ENCODE peak calls at places on chromosome 17, in five cellular contexts. B, C, W, S and H are unnamed samples.

GRCh38 chr17:42530952-42531454 is 5.0 kb upstream of the NAGLU start:
- DNase-seq in B (no peak), C (no peak), W (no peak), S (no peak), H (no peak)

GRCh38 chr17:15744885-15745284 is 12.8 kb downstream of the TBC1D26 start:
- DNase-seq in B (no peak), C (no peak), W (no peak), S (no peak), H (no peak)

GRCh38 chr17:14201087-14201486 is 35.6 kb downstream of the CDRT15 start:
- DNase-seq in B (no peak), C (no peak), W (peak), S (no peak), H (no peak)

GRCh38 chr17:12983986-12984932 is 33.6 kb downstream of the ELAC2 start:
- DNase-seq in B (no peak), C (peak), W (no peak), S (no peak), H (no peak)

GRCh38 chr17:40545660-40546059 is 19.6 kb downstream of the CCR7 start:
- DNase-seq in B (peak), C (no peak), W (no peak), S (peak), H (no peak)

GRCh38 chr17:39079836-39080235 is 71.6 kb downstream of the PLXDC1 start:
- DNase-seq in B (no peak), C (no peak), W (no peak), S (no peak), H (no peak)

GRCh38 chr17:78748730-78749317 is 33.2 kb downstream of the CYTH1 start:
- DNase-seq in B (peak), C (no peak), W (peak), S (peak), H (no peak)

GRCh38 chr17:3960764-3961163 is 3.5 kb downstream of the ATP2A3 start:
- DNase-seq in B (no peak), C (no peak), W (no peak), S (no peak), H (no peak)

GRCh38 chr17:6796017-6796886 is 20.2 kb downstream of the FBXO39 start:
- DNase-seq in B (no peak), C (no peak), W (no peak), S (no peak), H (no peak)

DNA sequence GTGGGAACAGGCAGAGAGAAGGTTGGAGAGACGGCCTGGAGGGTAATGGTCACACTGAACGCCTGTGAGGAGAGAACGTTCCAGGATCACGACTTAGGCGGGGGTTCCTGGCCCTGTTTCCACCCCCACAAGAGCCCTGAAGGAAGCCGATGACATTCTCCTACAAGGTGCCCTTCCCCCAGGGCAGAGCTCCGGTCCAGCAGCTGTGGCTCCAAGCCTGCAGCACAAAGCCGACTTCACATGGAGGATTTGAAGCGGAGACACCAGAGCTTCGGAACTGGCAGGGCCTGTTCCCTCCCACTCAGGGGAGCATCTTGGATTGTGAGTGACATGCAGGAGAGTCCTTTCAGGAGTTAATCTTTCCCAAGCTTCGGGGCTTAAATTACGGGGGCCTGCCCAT is 5.0 kb downstream of the FADS6 start:
- DNase-seq in B (no peak), C (no peak), W (no peak), S (no peak), H (no peak)
- H3K27ac ChIP-seq in B (no peak), C (no peak), W (no peak), S (no peak), H (no peak)

GRCh38 chr17:43564080-43564594 is 18.0 kb upstream of the ETV4 start:
- DNase-seq in B (no peak), C (no peak), W (no peak), S (no peak), H (no peak)

GRCh38 chr17:43572368-43572980 is 26.3 kb upstream of the ETV4 start:
- DNase-seq in B (no peak), C (no peak), W (no peak), S (no peak), H (no peak)

GRCh38 chr17:43563262-43564079 is 17.3 kb upstream of the ETV4 start:
- DNase-seq in B (no peak), C (no peak), W (no peak), S (no peak), H (no peak)

GRCh38 chr17:43570518-43570928 is 24.4 kb upstream of the ETV4 start:
- DNase-seq in B (no peak), C (peak), W (no peak), S (no peak), H (no peak)

DNA sequence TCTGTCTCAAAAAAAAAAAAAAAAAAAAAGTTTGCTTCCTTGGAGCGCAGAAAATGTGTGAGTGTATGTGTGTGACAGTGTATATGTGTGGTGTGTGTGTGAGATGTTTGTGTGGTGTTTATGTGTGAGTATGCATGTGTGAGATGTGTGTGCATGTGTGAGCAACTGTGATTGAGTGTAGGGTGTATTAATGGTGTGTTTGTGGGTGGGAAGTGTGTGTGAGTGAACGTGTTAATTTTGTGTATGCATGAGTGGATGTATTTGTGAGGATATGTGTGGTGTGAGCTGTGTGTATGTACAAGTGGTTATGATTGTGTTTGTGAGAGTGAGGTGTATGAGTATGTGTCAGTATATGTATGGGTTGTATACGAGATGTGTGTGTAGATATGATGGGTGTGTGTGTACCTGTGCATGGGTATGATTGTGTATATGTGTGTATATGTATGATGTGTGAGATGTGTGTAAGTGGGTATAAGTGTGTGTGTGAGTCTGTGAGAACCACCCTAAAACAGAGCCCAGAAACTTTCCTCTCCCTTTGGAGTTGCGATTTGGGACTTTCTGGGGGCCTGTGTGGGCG is 22.5 kb upstream of the ETV4 start:
- DNase-seq in B (no peak), C (no peak), W (no peak), S (no peak), H (no peak)
- H3K27ac ChIP-seq in B (no peak), C (no peak), W (no peak), S (no peak), H (no peak)

GRCh38 chr17:45895969-45896793 is 1.8 kb downstream of the MAPT start:
- DNase-seq in B (no peak), C (no peak), W (no peak), S (no peak), H (no peak)
- H3K27ac ChIP-seq in B (no peak), C (no peak), W (no peak), S (no peak), H (peak)

DNA sequence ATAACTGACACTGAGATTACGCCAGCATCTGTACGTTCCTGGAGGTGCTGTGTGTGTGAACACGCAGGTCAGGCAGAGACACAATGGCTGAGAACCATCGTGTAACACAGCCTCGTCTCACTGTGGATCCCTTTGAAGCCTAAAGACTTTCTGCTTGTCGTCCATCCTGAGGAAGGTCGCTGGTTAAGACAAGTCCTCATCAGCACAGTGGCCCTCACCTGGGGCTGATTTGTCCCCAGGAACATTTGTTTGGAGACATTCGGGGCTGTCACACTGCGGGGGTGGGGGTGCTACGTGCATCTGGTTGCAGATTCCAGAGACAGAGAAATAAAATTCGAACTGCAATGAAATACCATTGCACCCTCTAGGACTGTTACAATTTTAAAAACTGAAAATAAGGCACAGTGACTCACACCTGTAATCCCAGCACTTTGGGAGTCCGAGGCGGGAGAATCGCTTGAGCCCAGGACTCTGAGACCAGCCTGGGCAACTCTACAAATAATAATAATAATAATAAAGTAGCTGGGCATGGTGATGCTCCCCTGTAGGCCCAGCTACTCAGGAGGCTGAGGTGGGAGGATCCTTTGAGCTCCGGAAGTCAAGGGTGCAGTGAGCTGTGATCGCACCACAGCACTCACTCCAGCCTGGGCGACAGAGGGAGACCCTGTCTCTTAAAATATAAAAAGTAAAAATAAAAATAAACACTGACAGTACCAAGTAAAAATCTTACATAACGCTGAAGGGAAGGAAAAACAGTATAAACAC is 112.0 kb upstream of the METRNL start:
- DNase-seq in B (no peak), C (no peak), W (no peak), S (no peak), H (no peak)
- H3K27ac ChIP-seq in B (no peak), C (no peak), W (no peak), S (no peak), H (no peak)

DNA sequence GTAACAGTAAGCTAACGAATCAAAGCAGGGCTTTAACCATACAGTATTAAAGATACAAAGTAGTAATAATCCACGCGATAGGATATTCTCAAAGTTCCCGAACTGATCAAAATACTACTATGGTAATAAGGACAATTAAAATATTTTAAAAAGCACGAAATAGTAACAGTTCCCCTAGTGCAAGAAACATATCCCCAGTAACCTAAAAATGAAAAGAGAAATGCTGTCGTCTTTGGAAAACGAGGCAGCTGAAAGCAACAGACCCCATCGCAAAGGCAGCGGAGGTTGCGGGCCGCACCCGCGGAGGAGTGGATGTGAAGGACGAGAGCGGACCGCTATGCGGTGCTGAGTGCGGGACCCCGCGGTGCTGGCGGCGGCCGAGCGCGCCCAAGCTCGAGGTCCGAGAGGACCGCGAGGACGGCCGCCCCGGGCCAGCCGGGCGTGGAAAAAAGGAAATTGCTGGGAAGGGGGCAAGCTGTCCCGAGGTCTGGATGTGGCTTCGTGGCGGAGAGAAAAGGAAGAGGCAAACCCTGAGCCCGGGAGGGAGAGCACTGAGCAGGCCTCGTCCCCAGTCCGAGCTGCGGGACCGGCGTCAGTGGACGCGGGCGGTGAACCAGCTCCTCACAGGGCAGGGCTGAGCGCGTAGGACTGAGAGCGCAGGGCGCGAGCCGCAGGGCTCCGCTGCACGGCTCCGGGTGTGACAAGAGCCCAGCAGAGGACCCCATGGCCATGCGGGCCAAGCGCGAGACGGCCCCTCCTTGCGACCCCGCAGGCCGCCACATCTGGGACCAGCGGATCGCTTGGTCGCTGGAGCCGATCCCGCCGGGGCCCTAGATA is 2.1 kb downstream of the TBX4 start:
- DNase-seq in B (no peak), C (no peak), W (no peak), S (no peak), H (no peak)
- H3K27ac ChIP-seq in B (no peak), C (no peak), W (no peak), S (no peak), H (no peak)